ENCODE peak calls at places on chromosomes 7 and 10, in four cellular contexts. U is HCT116, C is GM12878, Y is HepG2. S is an unnamed sample.

GRCh38 chr10:98425511-98426352 is 10.8 kb upstream of the PYROXD2 start:
- DNase-seq in U (peak; percentile 48), C (no peak), Y (peak; percentile 29), S (no peak)

GRCh38 chr10:57849726-57850357 is 417.9 kb downstream of the IPMK start:
- DNase-seq in U (no peak), C (no peak), Y (no peak), S (no peak)

GRCh38 chr10:69549959-69550358 is 23.3 kb downstream of the NEUROG3 start:
- DNase-seq in U (no peak), C (no peak), Y (no peak), S (no peak)

GRCh38 chr7:40822861-40823260 is 688.1 kb downstream of the SUGCT start:
- DNase-seq in U (no peak), C (no peak), Y (no peak), S (no peak)

GRCh38 chr7:63024446-63024845 is 974.2 kb upstream of the ZNF722 start:
- DNase-seq in U (no peak), C (no peak), Y (no peak), S (no peak)

GRCh38 chr10:101441539-101442455 is 87.8 kb downstream of the BTRC start:
- DNase-seq in U (peak; percentile 80), C (no peak), Y (peak; percentile 73), S (peak; percentile 45)

GRCh38 chr7:36349626-36350025 is 40.0 kb upstream of the ANLN start:
- DNase-seq in U (no peak), C (no peak), Y (no peak), S (no peak)

GRCh38 chr7:57868771-57869483 is 418.9 kb downstream of the ZNF716 start:
- DNase-seq in U (no peak), C (no peak), Y (no peak), S (no peak)

GRCh38 chr7:35446091-35446490 is 192.2 kb upstream of the TBX20 start:
- DNase-seq in U (no peak), C (no peak), Y (no peak), S (no peak)

GRCh38 chr10:130777507-130778165 is 533.9 kb downstream of the TCERG1L start:
- DNase-seq in U (no peak), C (no peak), Y (no peak), S (no peak)

GRCh38 chr7:38428040-38428439 is 154.6 kb upstream of the TARP start:
- DNase-seq in U (no peak), C (no peak), Y (no peak), S (no peak)

GRCh38 chr10:33249137-33249536 is 85.3 kb downstream of the NRP1 start:
- DNase-seq in U (no peak), C (no peak), Y (no peak), S (no peak)

GRCh38 chr10:120616311-120616911 is 159.4 kb downstream of the PLPP4 start:
- DNase-seq in U (no peak), C (no peak), Y (no peak), S (no peak)

GRCh38 chr7:140074780-140075179 is 12.0 kb upstream of the PARP12 start:
- DNase-seq in U (no peak), C (no peak), Y (no peak), S (no peak)

GRCh38 chr10:24957624-24958435 is 5.4 kb upstream of the PRTFDC1 start:
- DNase-seq in U (peak; percentile 31), C (no peak), Y (no peak), S (no peak)

GRCh38 chr7:35617076-35617475 is 77.9 kb downstream of the HERPUD2 start:
- DNase-seq in U (no peak), C (no peak), Y (no peak), S (no peak)

GRCh38 chr7:28409716-28410627 is 2.3 kb upstream of the CREB5 start:
- DNase-seq in U (no peak), C (no peak), Y (no peak), S (no peak)

GRCh38 chr10:104445359-104445758 is 91.7 kb downstream of the CFAP58 start:
- DNase-seq in U (no peak), C (no peak), Y (no peak), S (no peak)

GRCh38 chr7:26103541-26104070 is 48.4 kb upstream of the NFE2L3 start:
- DNase-seq in U (no peak), C (no peak), Y (no peak), S (no peak)

GRCh38 chr7:128421384-128421783 is 11.6 kb upstream of the IMPDH1 start:
- DNase-seq in U (no peak), C (no peak), Y (no peak), S (no peak)

GRCh38 chr7:115010436-115010810 is 88.5 kb downstream of the MDFIC start:
- DNase-seq in U (no peak), C (no peak), Y (no peak), S (no peak)

GRCh38 chr10:17144757-17145156 is 15.1 kb upstream of the CUBN start:
- DNase-seq in U (no peak), C (peak; percentile 9), Y (no peak), S (no peak)

GRCh38 chr7:4068286-4068685 is 613.8 kb upstream of the FOXK1 start:
- DNase-seq in U (no peak), C (no peak), Y (no peak), S (no peak)

GRCh38 chr10:64041185-64041988 is 520.2 kb downstream of the REEP3 start:
- DNase-seq in U (peak; percentile 68), C (peak; percentile 51), Y (peak; percentile 65), S (peak; percentile 16)

GRCh38 chr10:62038609-62039190 is 137.2 kb downstream of the ARID5B start:
- DNase-seq in U (peak; percentile 38), C (no peak), Y (peak; percentile 78), S (no peak)

GRCh38 chr10:107583974-107584373 is 419.5 kb upstream of the SORCS1 start:
- DNase-seq in U (no peak), C (no peak), Y (no peak), S (no peak)

GRCh38 chr10:103563231-103564115 is 70.0 kb downstream of the NEURL1 start:
- DNase-seq in U (no peak), C (no peak), Y (no peak), S (no peak)

GRCh38 chr7:48643420-48644013 is 280.8 kb upstream of the CDC14C start:
- DNase-seq in U (no peak), C (no peak), Y (no peak), S (no peak)

GRCh38 chr10:119896061-119896655 is 3.6 kb downstream of the SEC23IP start:
- DNase-seq in U (no peak), C (no peak), Y (peak; percentile 91), S (no peak)

GRCh38 chr10:128268015-128268722 is 141.9 kb upstream of the MKI67 start:
- DNase-seq in U (peak; percentile 31), C (no peak), Y (peak; percentile 33), S (no peak)

GRCh38 chr7:92489634-92490033 is 11.9 kb upstream of the ERVW-1 start:
- DNase-seq in U (no peak), C (no peak), Y (no peak), S (no peak)

GRCh38 chr10:117439243-117439912 is 64.1 kb upstream of the PDZD8 start:
- DNase-seq in U (no peak), C (no peak), Y (no peak), S (no peak)

GRCh38 chr10:33005322-33006282 is 47.6 kb upstream of the ITGB1 start:
- DNase-seq in U (peak; percentile 89), C (no peak), Y (peak; percentile 59), S (no peak)

GRCh38 chr7:1473864-1474512 is 14.7 kb upstream of the MICALL2 start:
- DNase-seq in U (peak; percentile 72), C (peak; percentile 17), Y (peak; percentile 63), S (peak; percentile 14)

DNA sequence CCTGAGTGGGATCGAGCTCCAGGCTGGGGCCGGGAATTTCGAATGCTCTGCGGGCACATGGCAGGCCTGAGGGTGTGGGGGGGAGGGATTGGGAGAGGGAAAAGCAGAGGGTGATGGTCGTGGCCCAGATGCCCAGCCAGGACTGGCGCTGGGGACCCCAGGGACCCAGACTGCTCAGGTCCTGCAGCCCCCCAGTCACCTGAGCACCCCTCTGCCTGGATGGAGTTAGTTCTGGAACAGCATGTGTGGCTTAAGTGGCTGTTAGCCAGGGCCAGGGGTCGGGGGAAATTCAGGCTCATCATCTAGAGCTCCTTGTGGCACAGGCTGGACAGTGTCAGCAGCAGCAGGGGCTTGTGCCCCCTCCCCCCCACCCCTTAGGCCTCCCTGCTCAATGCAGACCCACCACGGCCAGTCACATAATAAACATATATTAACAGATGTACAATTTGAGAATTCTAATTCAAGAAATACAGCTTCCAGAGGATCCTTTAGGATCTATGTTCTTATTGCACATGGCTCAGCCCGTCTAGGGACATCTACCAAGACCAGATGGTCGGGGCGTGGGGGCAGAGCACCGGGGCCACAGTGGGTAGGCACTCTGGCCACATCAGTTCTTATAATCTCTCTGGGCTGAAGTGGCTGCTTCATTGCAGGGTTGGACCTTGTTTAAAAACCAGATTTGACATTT is 22.2 kb downstream of the DNAJB12 start:
- DNase-seq in U (no peak), C (no peak), Y (no peak), S (no peak)
- TF ChIP-seq POLR2AphosphoS5 in U (peak; percentile 42), C (no peak), Y (no peak), S (no peak)

GRCh38 chr10:5566606-5567005 is 41.8 kb downstream of the CALML3 start:
- DNase-seq in U (no peak), C (no peak), Y (no peak), S (no peak)
- H3K27ac ChIP-seq in U (no peak overlapping the region), C (no peak overlapping the region), Y (no peak overlapping the region), S (no peak overlapping the region)

DNA sequence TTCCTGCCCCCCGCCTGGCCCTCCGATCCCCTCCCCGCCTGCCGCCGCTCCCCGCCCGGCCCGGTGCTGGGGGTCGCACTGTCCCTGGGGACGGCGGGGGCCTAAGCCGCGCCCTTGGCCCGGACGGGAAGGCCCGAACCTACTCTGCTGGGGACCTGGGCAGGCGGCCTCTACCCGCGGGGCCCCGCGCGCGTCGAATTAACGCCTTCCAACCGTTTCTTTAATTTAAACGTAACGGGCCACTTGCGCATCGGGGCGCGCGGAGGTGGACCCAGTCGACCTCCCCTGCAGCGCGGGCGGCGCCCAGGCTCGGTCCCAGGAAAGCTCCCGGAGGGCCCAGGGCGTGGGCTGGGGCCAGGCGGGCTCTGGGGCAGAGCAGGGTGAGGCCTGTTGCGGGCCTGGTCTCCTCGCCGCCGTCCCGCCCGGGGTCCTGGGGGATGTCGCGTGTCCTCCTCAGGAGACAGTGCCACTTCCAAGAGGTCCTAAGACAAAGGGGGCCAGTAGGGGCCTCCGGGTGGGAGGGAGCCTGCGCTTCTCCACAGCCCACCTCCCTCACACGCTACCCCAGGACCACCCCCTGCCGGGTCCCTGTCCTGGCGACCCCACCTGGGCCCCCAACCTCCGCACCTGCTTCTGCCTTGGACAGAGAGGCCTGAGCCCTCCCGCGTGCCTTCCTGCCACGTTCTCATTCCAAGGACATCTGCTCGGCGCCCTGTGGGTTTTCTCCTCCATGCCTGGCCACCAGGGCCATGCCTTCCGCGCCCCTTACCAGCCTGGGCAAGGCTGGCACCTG is 658 bp upstream of the PTPRN2 start:
- DNase-seq in U (no peak), C (no peak), Y (no peak), S (no peak)
- TF ChIP-seq EZH2 in U (no peak), C (no peak), Y (no peak), S (no peak)

DNA sequence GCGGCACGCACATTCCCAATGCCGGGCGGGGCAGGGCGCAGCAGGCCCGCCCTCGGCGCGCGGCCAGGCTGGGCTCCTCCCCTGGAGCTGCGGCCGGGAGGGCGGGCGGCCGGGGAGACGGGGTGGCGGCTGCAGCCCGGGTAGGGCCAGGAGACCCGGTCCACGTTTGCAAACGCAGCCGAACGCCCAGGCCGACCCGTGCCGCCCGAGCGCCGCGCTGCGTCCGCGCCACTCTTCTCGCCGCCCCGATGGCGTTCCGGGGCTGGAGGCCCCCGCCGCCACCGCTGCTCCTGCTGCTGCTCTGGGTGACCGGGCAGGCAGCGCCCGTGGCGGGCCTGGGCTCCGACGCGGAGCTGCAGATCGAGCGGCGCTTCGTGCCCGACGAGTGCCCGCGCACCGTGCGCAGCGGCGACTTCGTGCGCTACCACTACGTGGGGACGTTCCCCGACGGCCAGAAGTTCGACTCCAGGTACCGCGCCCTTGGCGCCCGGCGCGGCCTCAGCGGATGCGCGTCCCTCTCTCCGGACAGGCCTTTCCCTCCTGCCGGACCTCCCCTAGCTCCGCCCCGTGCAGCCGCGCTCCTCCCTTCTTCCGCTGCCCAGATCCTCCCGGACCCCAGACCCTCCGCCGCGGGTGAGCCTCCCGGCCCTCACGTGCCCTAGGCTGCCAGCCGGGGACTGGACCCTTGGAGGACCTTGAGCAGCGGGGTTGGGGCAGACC is at the start of gene FKBP9:
- DNase-seq in U (no peak), C (no peak), Y (peak; percentile 76), S (no peak)
- TF ChIP-seq POLR2AphosphoS5 in U (peak; percentile 86), C (no peak), Y (peak; percentile 91), S (peak; percentile 40)

S was measured in SK-N-MC.